ENCODE peak calls at places on chromosomes 12 and 14, in four cellular contexts. F is HFF-Myc, L is neural crest cell, U is HS-5. Q is an unnamed sample.

GRCh38 chr14:31884776-31885379 is 192.2 kb upstream of the ARHGAP5 start:
- DNase-seq in F (no peak), L (no peak), U (peak), Q (no peak)

GRCh38 chr14:30894923-30895515 is 20.7 kb downstream of the COCH start:
- DNase-seq in U (no peak), F (no peak), L (no peak), Q (no peak)

GRCh38 chr14:50829472-50830043 is 1.4 kb downstream of the NIN start:
- DNase-seq in L (no peak), F (no peak), U (no peak), Q (no peak)

GRCh38 chr12:41008472-41008871 is 179.6 kb upstream of the PDZRN4 start:
- DNase-seq in F (no peak), U (no peak), L (no peak), Q (no peak)

GRCh38 chr14:21070083-21070609 is at the start of gene ARHGEF40:
- DNase-seq in U (no peak), F (no peak), L (peak), Q (no peak)

GRCh38 chr14:84533181-84533580 is 996.8 kb upstream of the FLRT2 start:
- DNase-seq in F (no peak), U (no peak), L (no peak), Q (no peak)

GRCh38 chr12:48454675-48455074 is 17.7 kb upstream of the ANP32D start:
- DNase-seq in F (no peak), L (no peak), U (no peak), Q (no peak)

GRCh38 chr14:23071244-23071974 is 14.1 kb upstream of the CDH24 start:
- DNase-seq in F (peak), L (peak), U (peak), Q (peak)

GRCh38 chr12:13435535-13435934 is 239.0 kb downstream of the EMP1 start:
- DNase-seq in L (no peak), F (no peak), U (no peak), Q (no peak)

GRCh38 chr12:72570601-72571000 is 298.4 kb downstream of the TRHDE start:
- DNase-seq in U (no peak), F (no peak), L (peak), Q (no peak)

GRCh38 chr12:18808221-18808620 is 70.3 kb downstream of the CAPZA3 start:
- DNase-seq in U (no peak), F (no peak), L (no peak), Q (no peak)

GRCh38 chr12:8045952-8046944 is 13.7 kb downstream of the FOXJ2 start:
- DNase-seq in L (peak), U (peak), F (peak), Q (peak)

GRCh38 chr12:18589316-18589715 is 148.5 kb downstream of the PLCZ1 start:
- DNase-seq in L (no peak), U (no peak), F (no peak), Q (no peak)

GRCh38 chr12:119130523-119130922 is 48.2 kb upstream of the HSPB8 start:
- DNase-seq in L (no peak), F (no peak), U (no peak), Q (no peak)

GRCh38 chr12:119868992-119869391 is 8.1 kb downstream of the CIT start:
- DNase-seq in F (peak), U (peak), L (no peak), Q (no peak)

GRCh38 chr14:51616724-51617409 is 34.8 kb upstream of the FRMD6 start:
- DNase-seq in L (no peak), F (peak), U (peak), Q (no peak)

GRCh38 chr12:1566449-1567135 is 27.8 kb downstream of the FBXL14 start:
- DNase-seq in F (no peak), U (no peak), L (no peak), Q (no peak)

GRCh38 chr14:68460541-68460940 is 332.3 kb downstream of the ZFP36L1 start:
- DNase-seq in F (no peak), U (no peak), L (no peak), Q (no peak)

GRCh38 chr12:50568338-50569155 is 63.8 kb downstream of the DIP2B start:
- DNase-seq in L (no peak), U (no peak), F (no peak), Q (no peak)

GRCh38 chr12:52221912-52222457 is 11.1 kb upstream of the KRT7 start:
- DNase-seq in U (peak), F (no peak), L (peak), Q (no peak)

GRCh38 chr14:64235652-64236640 is 58.2 kb downstream of the ESR2 start:
- DNase-seq in F (no peak), L (no peak), U (no peak), Q (no peak)

GRCh38 chr12:601976-602699 is 61.1 kb downstream of the NINJ2 start:
- DNase-seq in F (no peak), U (no peak), L (no peak), Q (no peak)

GRCh38 chr12:28059220-28059619 is 86.7 kb upstream of the PTHLH start:
- DNase-seq in F (no peak), L (no peak), U (no peak), Q (no peak)

GRCh38 chr14:50875359-50876090 is 3.7 kb downstream of the ABHD12B start:
- DNase-seq in L (no peak), F (no peak), U (no peak), Q (peak)

GRCh38 chr12:39287817-39288216 is 155.1 kb downstream of the KIF21A start:
- DNase-seq in L (no peak), U (no peak), F (no peak), Q (no peak)

GRCh38 chr12:123149828-123150272 is 1.0 kb downstream of the PITPNM2 start:
- DNase-seq in F (no peak), U (no peak), L (no peak), Q (no peak)

GRCh38 chr14:60183724-60184596 is 18.8 kb upstream of the DHRS7 start:
- DNase-seq in U (no peak), F (no peak), L (peak), Q (no peak)

GRCh38 chr14:65470404-65470880 is 57.9 kb downstream of the FUT8 start:
- DNase-seq in L (no peak), U (no peak), F (no peak), Q (no peak)

GRCh38 chr12:101764393-101764792 is 25.1 kb upstream of the SYCP3 start:
- DNase-seq in U (no peak), L (no peak), F (no peak), Q (no peak)

GRCh38 chr14:23145794-23146422 is 26.9 kb upstream of the CEBPE start:
- DNase-seq in L (no peak), F (no peak), U (no peak), Q (no peak)

GRCh38 chr12:1791104-1791927 is 29.0 kb upstream of the LRTM2 start:
- DNase-seq in U (no peak), L (no peak), F (peak), Q (peak)

GRCh38 chr14:90697146-90697545 is 119.1 kb downstream of the TTC7B start:
- DNase-seq in L (no peak), F (no peak), U (no peak), Q (no peak)

GRCh38 chr12:24595652-24596235 is 353.2 kb downstream of the BCAT1 start:
- DNase-seq in U (no peak), F (no peak), L (no peak), Q (no peak)

GRCh38 chr12:39935275-39935674 is 170.6 kb downstream of the SLC2A13 start:
- DNase-seq in L (no peak), U (peak), F (no peak), Q (no peak)

GRCh38 chr14:30191639-30192279 is 264.1 kb upstream of the PRKD1 start:
- DNase-seq in L (no peak), F (no peak), U (no peak), Q (no peak)